ENCODE peak calls at places on chromosome 13, in seven cellular contexts. L is mucosa of descending colon; X is germinal center; G is GM13976; M is CD8-positive, alpha-beta memory T cell; T is AG09319; Q is activated T-cell treated with anti-CD3 and anti-CD28 coated beads for 1 hour. K is an unnamed sample.
A peak's percentile ranks its signal among the peaks of the same experiment; 100 is the strongest.

GRCh38 chr13:21735621-21736401 is 64.9 kb downstream of the FGF9 start:
- DNase-seq in L (no peak), X (no peak), G (no peak), M (no peak), T (no peak), Q (no peak), K (no peak)

GRCh38 chr13:91356919-91357612 is 9.6 kb downstream of the MIR17HG start:
- DNase-seq in L (no peak), X (no peak), G (no peak), M (no peak), T (no peak), Q (no peak), K (no peak)

GRCh38 chr13:40043759-40044158 is 388.3 kb downstream of the COG6 start:
- DNase-seq in L (no peak), X (no peak), G (no peak), M (no peak), T (no peak), Q (no peak), K (no peak)

GRCh38 chr13:43911871-43912270 is 32.2 kb downstream of the LACC1 start:
- DNase-seq in L (no peak), X (no peak), G (no peak), M (no peak), T (no peak), Q (no peak), K (no peak)

GRCh38 chr13:41177616-41178015 is 16.8 kb downstream of the KBTBD7 start:
- DNase-seq in L (no peak), X (no peak), G (no peak), M (no peak), T (no peak), Q (no peak), K (no peak)

GRCh38 chr13:113886561-113887112 is 22.8 kb upstream of the GAS6 start:
- DNase-seq in L (no peak), X (no peak), G (no peak), M (no peak), T (no peak), Q (no peak), K (no peak)

GRCh38 chr13:89900104-89900760 is 1447.3 kb upstream of the MIR17HG start:
- DNase-seq in L (no peak), X (no peak), G (no peak), M (no peak), T (no peak), Q (no peak), K (peak; percentile 39)

GRCh38 chr13:31476266-31476665 is 263.1 kb upstream of the RXFP2 start:
- DNase-seq in L (no peak), X (no peak), G (no peak), M (no peak), T (peak; percentile 15), Q (no peak), K (no peak)

GRCh38 chr13:102571075-102571474 is 25.7 kb upstream of the TPP2 start:
- DNase-seq in L (no peak), X (no peak), G (no peak), M (no peak), T (no peak), Q (no peak), K (peak; percentile 6)

GRCh38 chr13:27401210-27401609 is 23.2 kb upstream of the GTF3A start:
- DNase-seq in L (peak; percentile 67), X (peak; percentile 23), G (no peak), M (no peak), T (no peak), Q (no peak), K (no peak)

GRCh38 chr13:27200413-27201066 is 28.9 kb upstream of the USP12 start:
- DNase-seq in L (no peak), X (no peak), G (no peak), M (no peak), T (no peak), Q (no peak), K (no peak)

GRCh38 chr13:48009298-48009697 is 8.2 kb upstream of the SUCLA2 start:
- DNase-seq in L (no peak), X (no peak), G (no peak), M (no peak), T (peak; percentile 65), Q (no peak), K (peak; percentile 44)

GRCh38 chr13:102903659-102904407 is 58.0 kb downstream of the ERCC5 start:
- DNase-seq in L (no peak), X (peak; percentile 11), G (no peak), M (no peak), T (no peak), Q (no peak), K (no peak)

GRCh38 chr13:41061914-41062837 is 867 bp downstream of the WBP4 start:
- DNase-seq in L (no peak), X (no peak), G (no peak), M (no peak), T (no peak), Q (no peak), K (no peak)

GRCh38 chr13:49814551-49815270 is 22.2 kb upstream of the KPNA3 start:
- DNase-seq in L (no peak), X (no peak), G (no peak), M (no peak), T (no peak), Q (no peak), K (peak; percentile 41)

GRCh38 chr13:56735537-56735942 is 405.2 kb upstream of the PRR20A start:
- DNase-seq in L (peak; percentile 12), X (no peak), G (no peak), M (no peak), T (no peak), Q (no peak), K (no peak)

K was measured in HepG2.